ENCODE peak calls at places on chromosomes 6 and 20, in ten cellular contexts. R, V, H, Y, P, K, F, S, N and C are unnamed samples.

GRCh38 chr20:37226889-37227288 is 34.7 kb downstream of the GHRH start:
- DNase-seq in N (peak), H (peak), F (peak), S (peak), R (peak), V (no peak), Y (peak), P (peak), K (no peak), C (no peak)

GRCh38 chr6:31305674-31306219 is 33.9 kb upstream of the HLA-C start:
- DNase-seq in Y (no peak), V (no peak), S (no peak), F (no peak), P (no peak), K (no peak), N (no peak), H (no peak), R (no peak), C (no peak)

GRCh38 chr6:155630085-155630484 is 174.4 kb upstream of the NOX3 start:
- DNase-seq in Y (no peak), V (peak), N (no peak), F (no peak), K (no peak), H (no peak), S (no peak), R (no peak), P (no peak), C (no peak)

GRCh38 chr6:149501768-149502167 is 17.0 kb upstream of the ZC3H12D start:
- DNase-seq in K (no peak), R (no peak), V (no peak), N (no peak), P (no peak), F (no peak), S (no peak), Y (no peak), H (no peak), C (no peak)

GRCh38 chr6:28940294-28940858 is 16.6 kb upstream of the TRIM27 start:
- DNase-seq in R (peak), Y (no peak), N (peak), V (no peak), P (peak), H (no peak), K (peak), F (peak), S (no peak), C (peak)

GRCh38 chr6:104632565-104632964 is 227.2 kb downstream of the HACE1 start:
- DNase-seq in F (no peak), H (no peak), Y (no peak), V (no peak), P (no peak), R (no peak), K (no peak), N (no peak), S (no peak), C (no peak)

GRCh38 chr6:2158596-2159271 is 86.7 kb downstream of the GMDS start:
- DNase-seq in V (no peak), P (no peak), F (no peak), Y (peak), H (no peak), R (no peak), N (no peak), K (no peak), S (peak), C (peak)

GRCh38 chr20:41573955-41574354 is 44.2 kb downstream of the CHD6 start:
- DNase-seq in P (no peak), N (no peak), V (no peak), H (no peak), Y (no peak), S (no peak), R (no peak), F (no peak), K (no peak), C (no peak)

GRCh38 chr6:10962673-10963072 is 75.8 kb downstream of the SYCP2L start:
- DNase-seq in K (peak), V (no peak), R (no peak), P (no peak), N (no peak), S (peak), Y (peak), H (peak), F (no peak), C (peak)

GRCh38 chr6:94163877-94164276 is 744.5 kb upstream of the EPHA7 start:
- DNase-seq in Y (no peak), V (no peak), F (no peak), S (no peak), N (no peak), H (no peak), P (no peak), R (no peak), K (no peak), C (no peak)

GRCh38 chr6:38319259-38320255 is 320.2 kb downstream of the BTBD9 start:
- DNase-seq in P (no peak), F (no peak), V (no peak), R (no peak), Y (no peak), K (no peak), N (no peak), H (no peak), S (no peak), C (peak)

DNA sequence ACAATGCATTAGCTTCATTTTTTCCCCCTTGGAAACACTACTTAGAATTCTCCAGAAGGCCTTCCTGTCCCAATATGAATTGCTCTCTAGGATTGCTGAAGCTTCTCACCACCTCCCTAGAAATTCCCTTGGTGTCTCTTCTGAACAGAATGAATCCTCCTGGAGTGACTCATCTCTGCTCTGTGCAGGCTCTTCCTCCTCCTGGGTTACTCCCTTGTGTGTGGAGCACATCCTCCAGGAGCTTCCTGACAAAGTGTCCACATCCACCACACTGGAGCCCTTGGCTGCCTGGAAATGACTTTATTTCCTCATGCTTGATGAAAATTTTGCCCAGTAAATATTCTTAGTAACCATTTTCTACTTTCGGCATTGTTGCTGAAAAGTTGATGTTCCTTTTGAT is 54.4 kb downstream of the DTNBP1 start:
- DNase-seq in S (peak), R (no peak), K (no peak), Y (peak), F (peak), N (no peak), V (no peak), H (peak), P (peak), C (peak)
- H3K4me3 ChIP-seq in S (no peak), R (no peak), K (no peak), Y (no peak), F (no peak), N (no peak), V (no peak), H (no peak), P (no peak), C (no peak)

DNA sequence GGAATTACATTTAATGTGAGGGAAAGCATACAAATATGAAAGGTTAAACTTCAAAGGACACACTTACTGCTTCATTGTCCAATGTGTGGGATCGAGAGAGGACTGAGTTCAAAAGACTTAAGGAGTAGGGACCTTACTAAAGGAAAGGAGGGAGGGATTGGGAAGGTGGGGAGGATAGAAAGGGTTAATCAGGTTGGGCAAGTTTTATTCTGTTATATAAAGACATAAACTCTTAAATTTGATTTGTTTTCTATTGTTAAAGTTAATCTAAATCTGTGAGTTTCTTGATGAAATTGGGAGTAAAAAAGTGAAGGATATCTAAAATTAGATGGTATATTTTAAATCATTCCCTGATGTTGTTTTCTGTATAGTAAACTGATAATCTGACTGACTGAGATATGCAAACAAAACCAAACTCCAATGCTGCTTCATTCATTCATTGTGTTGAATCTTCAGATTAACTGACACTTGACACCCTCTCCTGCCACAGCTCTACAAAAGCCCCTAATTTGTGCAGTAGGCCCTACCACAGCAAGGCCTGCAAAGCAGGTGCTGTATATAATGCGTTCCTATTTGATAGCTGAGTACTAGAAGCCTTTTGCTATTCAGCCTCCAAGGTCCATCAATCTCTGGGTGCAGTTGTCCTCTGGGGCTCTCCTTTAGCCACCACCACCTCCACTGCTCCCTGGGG is 1.3 kb upstream of the UBE2J1 start:
- DNase-seq in K (no peak), N (no peak), P (no peak), F (no peak), V (no peak), H (no peak), Y (no peak), S (no peak), R (no peak), C (no peak)
- H3K4me3 ChIP-seq in K (no peak), N (peak), P (no peak), F (peak), V (no peak), H (no peak), Y (no peak), S (no peak), R (no peak), C (no peak)

GRCh38 chr6:118724211-118724610 is 72.8 kb upstream of the CEP85L start:
- DNase-seq in V (peak), S (peak), N (no peak), K (no peak), H (no peak), P (no peak), Y (no peak), F (no peak), R (no peak), C (peak)
- H3K4me3 ChIP-seq in V (no peak), S (no peak), N (no peak), K (no peak), H (no peak), P (no peak), Y (no peak), F (no peak), R (no peak), C (no peak)

DNA sequence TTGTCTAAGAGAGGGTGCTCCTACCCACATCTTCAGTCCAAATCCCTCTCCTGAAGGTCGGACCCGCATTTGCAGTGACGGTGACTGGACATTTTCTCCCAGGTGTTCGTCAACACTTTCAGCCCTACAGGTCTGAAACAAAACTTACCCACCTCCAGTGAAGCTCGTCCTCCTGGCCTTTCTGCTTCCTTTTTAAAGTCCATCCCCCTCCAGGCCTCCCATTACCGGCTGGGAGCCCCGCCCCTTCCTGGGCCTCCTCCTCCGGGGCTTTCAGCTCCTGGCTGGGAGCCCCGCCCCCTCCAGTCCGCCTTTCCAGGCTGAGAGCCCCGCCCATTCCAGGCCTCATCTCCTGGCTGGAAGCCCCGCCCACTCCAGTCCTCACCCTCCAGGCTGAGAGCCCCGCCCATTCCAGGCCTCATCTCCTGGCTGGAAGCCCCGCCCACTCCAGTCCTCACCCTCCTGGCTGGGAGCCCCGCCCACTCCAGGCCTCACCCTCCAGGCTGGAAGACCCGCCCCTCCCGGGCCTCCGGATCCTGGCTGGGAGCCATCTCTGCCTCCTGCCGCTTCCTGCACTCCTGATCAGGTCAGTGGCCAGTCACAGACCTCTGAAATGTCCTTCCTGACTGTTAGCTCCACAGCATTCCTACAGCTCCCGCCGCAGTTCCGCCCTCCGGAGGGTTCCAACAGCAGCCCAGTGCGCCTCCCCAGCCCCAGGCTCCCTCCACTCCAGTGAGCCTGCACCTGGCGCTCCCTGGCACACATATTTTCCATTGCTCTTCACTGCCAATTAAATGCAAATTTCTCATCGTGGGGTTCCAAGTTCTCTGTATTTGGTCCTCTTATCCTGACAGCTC is 98.5 kb downstream of the LY86 start:
- DNase-seq in S (peak), R (peak), K (peak), V (peak), H (no peak), P (peak), Y (peak), N (peak), F (peak), C (peak)
- H3K4me3 ChIP-seq in S (no peak), R (no peak), K (peak), V (peak), H (no peak), P (peak), Y (no peak), N (peak), F (peak), C (peak)

GRCh38 chr6:108113557-108114519 is 39.3 kb upstream of the OSTM1 start:
- DNase-seq in Y (peak), K (peak), H (no peak), R (no peak), P (peak), S (peak), V (no peak), N (no peak), F (peak), C (peak)
- H3K4me3 ChIP-seq in Y (peak), K (no peak), H (peak), R (no peak), P (peak), S (peak), V (peak), N (peak), F (no peak), C (no peak)

DNA sequence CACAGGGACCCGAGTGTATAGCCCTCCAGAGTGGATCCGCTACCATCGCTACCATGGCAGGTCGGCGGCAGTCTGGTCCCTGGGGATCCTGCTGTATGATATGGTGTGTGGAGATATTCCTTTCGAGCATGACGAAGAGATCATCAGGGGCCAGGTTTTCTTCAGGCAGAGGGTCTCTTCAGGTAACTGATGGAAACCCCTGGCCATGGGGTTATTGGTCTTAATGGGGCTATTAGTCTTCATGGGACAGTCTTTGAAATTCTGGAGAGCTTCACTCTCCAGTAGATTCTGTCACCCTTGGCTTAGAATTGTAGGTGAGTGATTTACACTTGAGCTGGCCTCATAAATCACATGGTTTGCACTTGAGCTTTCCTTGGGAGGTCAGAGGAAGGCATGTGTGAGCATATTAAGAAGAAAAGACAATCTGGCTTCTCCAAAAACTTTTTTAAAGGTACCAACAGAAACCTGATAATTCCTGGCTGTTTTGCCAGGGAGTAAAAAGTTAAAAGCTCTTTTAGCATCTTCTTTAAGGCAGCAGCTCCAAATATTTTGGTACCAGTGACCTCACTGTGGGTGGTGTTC is 3.1 kb downstream of the PIM1 start:
- DNase-seq in F (no peak), H (no peak), N (no peak), R (no peak), S (no peak), Y (no peak), P (no peak), K (no peak), V (no peak), C (no peak)
- H3K4me3 ChIP-seq in F (peak), H (peak), N (peak), R (no peak), S (no peak), Y (peak), P (peak), K (no peak), V (no peak), C (no peak)

DNA sequence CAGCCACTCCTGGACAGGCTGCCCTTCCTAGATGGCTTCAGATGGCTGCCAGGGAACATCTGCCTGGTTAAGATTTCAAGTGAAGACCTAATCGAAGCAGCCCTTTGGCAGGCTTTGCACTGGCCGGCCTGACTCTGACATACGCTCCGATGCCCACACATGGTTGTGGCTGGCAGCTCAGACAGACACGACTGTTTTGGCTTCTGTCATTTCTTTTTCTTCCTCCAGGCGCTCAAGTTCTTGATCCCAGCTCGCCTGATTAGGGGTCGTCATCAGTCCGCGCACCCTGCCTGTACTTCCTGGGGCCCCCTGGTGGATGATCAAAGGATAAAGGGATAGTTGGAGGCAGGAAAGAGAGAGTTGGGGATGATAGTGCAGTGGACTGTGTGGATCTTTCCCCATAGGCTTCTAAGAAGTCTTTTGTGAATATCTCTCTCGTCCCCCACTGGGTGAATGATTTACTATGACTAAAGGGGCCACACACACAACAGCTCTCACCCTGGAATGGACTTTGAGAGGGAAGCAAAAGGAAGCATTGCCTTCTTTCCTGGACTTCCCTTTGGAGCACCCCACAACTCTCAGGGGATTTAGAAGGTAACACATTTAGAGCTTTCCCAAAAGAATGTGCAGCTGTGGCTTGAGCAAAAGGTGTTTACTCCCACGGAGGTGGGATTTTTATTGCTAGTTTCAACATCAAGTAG is 21.4 kb upstream of the TRAM2 start:
- DNase-seq in H (no peak), P (peak), F (peak), N (peak), Y (peak), S (peak), K (peak), R (peak), V (no peak), C (peak)
- H3K4me3 ChIP-seq in H (no peak), P (peak), F (peak), N (peak), Y (peak), S (no peak), K (peak), R (no peak), V (no peak), C (no peak)

DNA sequence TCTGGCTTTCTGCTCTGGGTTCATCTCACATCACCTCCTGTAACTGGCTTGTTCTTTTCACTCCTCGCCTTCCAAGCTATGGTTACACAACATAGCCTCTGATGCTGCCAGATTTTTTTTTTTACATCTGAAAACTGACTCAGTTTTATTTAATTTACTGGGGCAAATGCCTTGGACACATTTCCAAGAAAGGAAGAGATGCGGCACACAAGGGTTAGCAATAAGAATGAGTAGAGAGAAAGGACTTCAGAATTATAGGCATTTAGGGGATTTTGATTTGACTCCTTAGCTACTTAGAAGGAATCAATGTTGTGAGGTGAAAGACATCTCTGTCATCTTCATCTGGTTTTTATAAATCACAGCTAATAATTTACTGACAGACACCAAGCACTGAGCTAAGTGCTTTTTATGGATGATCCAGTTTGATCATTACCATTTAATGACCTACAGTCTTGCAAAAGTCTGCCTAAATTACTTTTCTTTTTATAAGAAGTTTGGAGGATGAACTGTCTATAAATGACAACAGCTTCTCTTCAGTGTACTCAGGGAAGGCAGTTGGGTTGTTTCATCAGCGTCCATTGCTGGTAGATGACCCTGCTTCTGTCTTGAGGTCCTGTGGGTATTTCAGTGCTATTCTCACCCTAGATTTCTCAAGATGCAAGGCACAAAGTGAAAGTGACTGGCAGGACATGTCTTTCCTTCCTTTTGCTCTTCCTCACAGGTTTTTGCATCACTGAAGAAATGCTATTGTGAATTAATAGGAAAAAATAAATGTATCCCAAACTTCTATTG is 31.1 kb downstream of the LAMA4 start:
- DNase-seq in R (no peak), K (no peak), S (peak), N (no peak), P (no peak), Y (peak), F (no peak), V (no peak), H (peak), C (no peak)
- H3K4me3 ChIP-seq in R (no peak), K (no peak), S (no peak), N (no peak), P (no peak), Y (no peak), F (no peak), V (no peak), H (no peak), C (no peak)

DNA sequence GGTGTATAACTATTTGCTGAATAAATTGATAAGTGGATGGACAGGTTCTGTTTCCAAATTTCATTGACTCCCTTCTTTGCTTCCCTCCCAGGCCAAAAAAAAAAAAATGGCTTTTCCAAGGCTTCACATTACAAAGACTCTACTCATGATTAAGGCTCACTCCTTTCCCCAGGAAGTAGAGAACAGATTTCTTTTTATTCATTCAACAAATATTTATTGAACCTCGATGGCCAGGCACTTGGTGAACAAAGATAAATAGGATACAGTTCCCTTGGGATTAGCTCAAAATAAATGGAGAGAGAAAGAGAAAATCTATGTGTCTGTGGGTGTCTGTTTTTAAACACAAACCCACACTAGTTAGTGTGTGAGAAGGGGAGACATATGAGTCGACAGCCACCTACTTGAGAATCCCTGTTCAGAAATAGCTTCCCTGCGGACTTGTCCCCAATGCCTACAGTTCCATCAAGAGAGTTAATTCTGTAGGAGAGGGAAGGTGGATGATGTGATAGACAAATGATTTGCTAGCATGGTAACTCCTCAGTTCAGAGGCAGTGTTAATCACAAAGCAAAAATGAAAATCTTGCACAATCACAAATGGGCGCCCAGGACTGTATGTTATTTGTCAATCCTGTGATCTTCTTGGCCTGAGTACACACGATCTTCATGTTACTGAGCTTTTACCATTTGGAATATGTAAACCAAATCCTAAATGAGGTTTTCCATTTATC is 20.3 kb downstream of the TRAF3IP2 start:
- DNase-seq in F (no peak), V (no peak), H (peak), S (peak), N (no peak), R (no peak), Y (peak), K (no peak), P (no peak), C (peak)
- H3K4me3 ChIP-seq in F (no peak), V (no peak), H (no peak), S (no peak), N (no peak), R (no peak), Y (no peak), K (no peak), P (no peak), C (no peak)